ENCODE peak calls at places on chromosomes 12 and 14, in eight cellular contexts. R is endodermal cell, P is neural progenitor cell, M is suprapubic skin, C is AG09309, U is GM23338, K is mucosa of descending colon, B is aorta. Y is an unnamed sample.

GRCh38 chr12:126784328-126784921 is 1482.5 kb upstream of the TMEM132C start:
- DNase-seq in R (peak), P (peak), M (no peak), C (peak), U (peak), K (no peak), B (no peak), Y (no peak)

GRCh38 chr14:105478624-105479305 is 4.1 kb downstream of the CRIP2 start:
- DNase-seq in R (peak), P (peak), M (no peak), C (no peak), U (peak), K (no peak), B (no peak), Y (no peak)

GRCh38 chr12:83093426-83093825 is 406.7 kb downstream of the TMTC2 start:
- DNase-seq in R (no peak), P (no peak), M (no peak), C (no peak), U (no peak), K (no peak), B (no peak), Y (no peak)

GRCh38 chr14:72924332-72924731 is 1.9 kb upstream of the DCAF4 start:
- DNase-seq in R (peak), P (no peak), M (no peak), C (no peak), U (no peak), K (no peak), B (no peak), Y (no peak)

GRCh38 chr12:47989023-47989417 is 15.3 kb downstream of the COL2A1 start:
- DNase-seq in R (no peak), P (no peak), M (peak), C (no peak), U (no peak), K (no peak), B (no peak), Y (no peak)

GRCh38 chr12:87266305-87266704 is 762.9 kb downstream of the C12orf50 start:
- DNase-seq in R (no peak), P (peak), M (no peak), C (no peak), U (peak), K (no peak), B (no peak), Y (no peak)

GRCh38 chr14:29262979-29263378 is 496.4 kb downstream of the FOXG1 start:
- DNase-seq in R (no peak), P (no peak), M (no peak), C (no peak), U (no peak), K (no peak), B (no peak), Y (no peak)

GRCh38 chr14:101119830-101120571 is 216.5 kb upstream of the RTL1 start:
- DNase-seq in R (peak), P (peak), M (no peak), C (no peak), U (peak), K (peak), B (no peak), Y (no peak)

GRCh38 chr12:59164991-59165718 is 244.9 kb upstream of the LRIG3 start:
- DNase-seq in R (no peak), P (peak), M (no peak), C (peak), U (peak), K (no peak), B (no peak), Y (no peak)

GRCh38 chr12:53564276-53564675 is 57.0 kb upstream of the NPFF start:
- DNase-seq in R (no peak), P (no peak), M (no peak), C (no peak), U (no peak), K (no peak), B (no peak), Y (no peak)

GRCh38 chr14:71583246-71583645 is 349.0 kb upstream of the RGS6 start:
- DNase-seq in R (no peak), P (no peak), M (no peak), C (no peak), U (no peak), K (no peak), B (no peak), Y (no peak)

GRCh38 chr14:23577004-23577681 is 1.4 kb downstream of the JPH4 start:
- DNase-seq in R (peak), P (peak), M (peak), C (no peak), U (peak), K (no peak), B (no peak), Y (no peak)

GRCh38 chr12:70059373-70059772 is 183.9 kb upstream of the CNOT2 start:
- DNase-seq in R (no peak), P (no peak), M (no peak), C (no peak), U (no peak), K (no peak), B (no peak), Y (no peak)

GRCh38 chr14:25042362-25043299 is 7.3 kb downstream of the STXBP6 start:
- DNase-seq in R (peak), P (peak), M (no peak), C (peak), U (peak), K (no peak), B (no peak), Y (no peak)

GRCh38 chr14:51545396-51545795 is 106.3 kb upstream of the FRMD6 start:
- DNase-seq in R (no peak), P (no peak), M (no peak), C (no peak), U (no peak), K (no peak), B (no peak), Y (no peak)

GRCh38 chr12:113476093-113476986 is 4.7 kb upstream of the LHX5 start:
- DNase-seq in R (peak), P (peak), M (no peak), C (no peak), U (peak), K (no peak), B (no peak), Y (no peak)

GRCh38 chr12:108637631-108638030 is 3.9 kb upstream of the SELPLG start:
- DNase-seq in R (no peak), P (no peak), M (peak), C (no peak), U (no peak), K (no peak), B (no peak), Y (no peak)
- H3K4me3 ChIP-seq in R (no peak), P (peak), M (no peak), C (no peak), U (peak), K (no peak), B (no peak), Y (no peak)

DNA sequence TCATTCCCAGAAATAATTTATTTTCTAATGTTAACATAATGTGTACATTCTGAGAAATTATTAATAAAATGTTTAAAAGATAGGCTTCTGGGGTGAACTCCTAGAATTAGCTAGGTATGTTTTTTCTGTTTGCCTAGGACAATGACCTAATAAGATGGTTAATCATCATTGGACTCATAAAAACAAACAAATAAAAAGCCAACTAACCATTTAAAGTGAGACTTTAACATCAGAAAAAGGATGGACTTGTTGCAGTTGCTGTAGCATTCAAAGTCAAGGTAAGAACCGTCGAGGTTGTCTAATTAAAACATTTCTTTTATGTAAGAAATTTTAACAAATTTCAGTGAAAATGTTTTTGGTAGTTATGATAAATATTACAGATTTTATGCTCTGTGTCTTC is at the start of gene SLCO1B3:
- DNase-seq in R (no peak), P (no peak), M (no peak), C (no peak), U (no peak), K (no peak), B (no peak), Y (no peak)
- H3K4me3 ChIP-seq in R (no peak), P (no peak), M (no peak), C (no peak), U (no peak), K (no peak), B (no peak), Y (no peak)

DNA sequence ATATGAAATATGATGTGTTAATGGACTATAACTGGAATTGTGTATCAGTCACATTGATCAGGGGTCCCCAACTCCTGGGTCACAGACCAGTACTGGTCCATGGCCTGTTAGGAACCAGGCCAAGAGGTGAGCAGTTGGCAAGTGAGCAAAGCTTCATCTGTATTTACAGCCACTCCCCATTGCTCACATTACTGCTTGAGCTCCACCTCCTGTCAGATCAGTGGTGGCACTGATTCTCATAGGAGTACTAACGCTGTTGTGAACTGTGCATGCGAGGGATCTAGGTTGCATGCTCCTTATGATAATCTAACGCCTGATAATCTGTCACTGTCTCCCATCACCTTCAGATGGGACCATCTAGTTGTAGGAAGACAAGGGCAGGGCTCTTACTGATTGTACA is 72.3 kb downstream of the CDK17 start:
- DNase-seq in R (no peak), P (no peak), M (no peak), C (no peak), U (no peak), K (no peak), B (no peak), Y (no peak)
- H3K4me3 ChIP-seq in R (no peak), P (no peak), M (no peak), C (no peak), U (no peak), K (no peak), B (no peak), Y (no peak)

GRCh38 chr12:120359159-120359527 is 9.8 kb downstream of the MSI1 start:
- DNase-seq in R (peak), P (no peak), M (no peak), C (no peak), U (no peak), K (no peak), B (no peak), Y (no peak)

GRCh38 chr12:120362516-120363273 is 6.3 kb downstream of the MSI1 start:
- DNase-seq in R (peak), P (no peak), M (no peak), C (no peak), U (no peak), K (no peak), B (no peak), Y (no peak)

GRCh38 chr12:120364487-120364886 is 4.5 kb downstream of the MSI1 start:
- DNase-seq in R (no peak), P (no peak), M (no peak), C (no peak), U (no peak), K (no peak), B (no peak), Y (no peak)

GRCh38 chr12:120363274-120363855 is 5.6 kb downstream of the MSI1 start:
- DNase-seq in R (peak), P (peak), M (no peak), C (no peak), U (peak), K (no peak), B (no peak), Y (no peak)

DNA sequence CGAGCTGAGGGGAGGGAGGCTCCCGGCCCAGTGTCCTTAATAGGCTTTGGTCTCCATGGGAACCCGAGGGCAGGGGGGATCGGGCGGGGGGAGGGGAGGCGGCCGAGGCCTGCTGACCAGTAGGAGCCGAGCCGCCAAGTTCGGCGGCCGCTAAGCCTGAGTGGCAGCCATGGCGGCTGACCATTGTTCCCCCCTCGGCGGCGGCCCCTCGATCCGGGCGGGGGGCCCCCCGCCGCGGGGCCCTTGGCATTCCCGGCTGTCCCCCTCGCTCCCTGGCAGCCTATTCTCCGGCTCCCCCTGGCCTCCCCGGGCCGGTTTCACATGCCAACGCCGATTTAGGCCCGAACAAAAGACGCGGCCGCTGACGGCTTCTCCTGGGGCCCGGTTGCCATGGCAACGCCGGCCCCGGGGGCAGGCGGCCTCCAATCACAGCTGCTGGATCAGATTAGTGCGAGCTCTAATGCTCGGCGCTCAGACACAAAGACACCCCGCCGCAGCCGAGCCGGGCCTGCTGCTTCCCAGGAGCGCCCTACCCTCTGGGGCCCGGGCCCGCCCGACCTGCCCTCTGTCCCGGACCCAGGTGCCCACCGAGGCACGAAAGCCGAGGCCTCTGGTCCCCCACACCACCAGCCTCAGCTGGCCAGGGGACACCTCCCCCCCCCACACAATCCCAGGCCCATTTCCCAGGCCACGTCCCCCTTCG is 7.3 kb downstream of the MSI1 start:
- DNase-seq in R (peak), P (peak), M (no peak), C (no peak), U (peak), K (no peak), B (peak), Y (peak)
- H3K4me3 ChIP-seq in R (peak), P (peak), M (peak), C (no peak), U (peak), K (no peak), B (peak), Y (peak)

DNA sequence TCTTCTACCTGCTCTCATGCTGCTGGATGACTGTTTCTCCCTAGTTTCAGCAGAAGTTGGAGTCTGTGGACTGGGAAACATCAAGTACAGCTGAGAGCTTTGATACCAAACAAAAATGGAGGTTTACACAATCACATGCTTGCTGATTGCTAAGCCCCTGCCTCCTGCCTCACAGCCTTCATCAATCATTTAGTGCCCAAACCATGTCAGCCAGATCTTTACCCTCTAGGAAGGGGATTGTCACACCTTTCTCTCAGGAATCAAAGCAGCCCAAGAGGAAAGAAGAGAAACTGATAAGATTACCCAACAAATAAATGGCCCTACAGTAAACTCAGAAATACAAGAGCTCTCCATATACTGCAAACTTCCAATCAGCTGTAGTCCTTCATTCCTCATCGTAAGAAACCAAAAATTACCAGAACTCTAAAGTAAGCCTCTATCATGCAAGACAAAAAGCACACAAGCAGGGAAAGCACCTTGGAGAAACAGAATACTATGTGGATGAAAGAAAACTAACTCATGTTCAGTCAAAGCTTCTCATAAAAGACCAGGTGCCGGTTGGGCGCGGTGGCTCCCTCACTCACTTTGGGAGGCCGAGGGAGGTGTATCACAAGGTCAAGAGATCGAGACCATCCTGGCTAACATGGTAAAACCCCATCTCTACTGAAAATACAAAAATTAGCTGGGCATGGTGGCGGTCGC is 63.6 kb upstream of the RESF1 start:
- DNase-seq in R (peak), P (no peak), M (no peak), C (no peak), U (no peak), K (no peak), B (no peak), Y (no peak)
- H3K4me3 ChIP-seq in R (no peak), P (no peak), M (no peak), C (no peak), U (no peak), K (no peak), B (no peak), Y (no peak)

DNA sequence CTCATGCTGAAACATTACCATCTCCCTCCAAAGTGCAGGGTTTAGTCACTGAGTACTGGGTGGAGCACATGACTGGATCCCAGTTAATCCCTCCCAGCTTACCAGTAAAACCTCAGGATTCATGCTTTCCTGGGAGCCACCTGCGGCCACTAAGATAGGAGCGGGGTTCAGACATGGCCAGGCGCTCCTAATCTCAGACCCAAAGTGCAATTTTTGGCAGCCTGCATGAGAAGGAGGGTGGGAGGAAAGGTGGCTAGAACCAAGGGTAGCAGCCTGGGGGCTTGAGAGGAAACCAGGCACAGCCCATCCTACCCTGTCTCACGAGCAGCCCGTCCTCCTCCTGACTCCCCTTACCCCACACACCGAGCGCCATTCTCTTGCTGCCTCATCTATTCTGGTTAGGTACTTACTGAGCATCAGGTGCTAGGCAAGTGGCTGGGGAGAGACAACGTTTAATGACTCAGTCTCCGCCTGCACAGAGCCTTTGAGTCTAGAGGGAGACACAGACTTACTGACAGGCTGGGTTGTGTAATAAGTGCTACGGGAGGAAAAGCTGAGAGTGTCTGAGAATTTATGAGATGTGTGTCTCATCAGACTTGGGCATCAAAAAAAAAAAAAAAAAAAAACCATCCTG is 9.9 kb downstream of the GPRC5A start:
- DNase-seq in R (peak), P (peak), M (no peak), C (peak), U (no peak), K (no peak), B (peak), Y (peak)
- H3K4me3 ChIP-seq in R (no peak), P (no peak), M (no peak), C (peak), U (no peak), K (no peak), B (peak), Y (peak)

DNA sequence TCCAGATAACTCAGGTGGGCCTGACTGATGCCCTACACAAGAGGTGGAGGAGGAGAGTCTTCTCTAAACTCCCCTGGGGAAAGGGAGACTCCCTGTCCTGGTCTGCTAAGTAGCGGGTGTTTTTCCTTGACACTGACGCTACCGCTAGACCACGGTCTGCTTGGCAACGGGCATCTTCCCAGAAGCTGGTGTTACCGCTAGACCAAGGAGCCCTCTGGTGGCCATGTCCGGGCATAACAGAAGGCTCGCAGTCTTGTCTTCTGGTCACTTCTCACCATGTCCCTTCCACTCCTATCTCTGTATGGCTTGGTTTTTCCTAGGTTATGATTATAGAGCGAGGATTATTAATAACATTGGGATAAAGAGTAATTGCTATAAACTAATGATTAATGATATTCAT is 965.5 kb downstream of the TMEM121 start:
- DNase-seq in R (peak), P (no peak), M (no peak), C (no peak), U (peak), K (peak), B (no peak), Y (no peak)
- H3K4me3 ChIP-seq in R (no peak), P (no peak), M (no peak), C (no peak), U (no peak), K (no peak), B (no peak), Y (no peak)

GRCh38 chr14:99035712-99036593 is 236.0 kb downstream of the BCL11B start:
- DNase-seq in R (peak), P (peak), M (peak), C (peak), U (peak), K (peak), B (peak), Y (peak)
- H3K4me3 ChIP-seq in R (no peak), P (no peak), M (peak), C (no peak), U (no peak), K (no peak), B (no peak), Y (no peak)

GRCh38 chr12:46660719-46661118 is 165.1 kb downstream of the SLC38A4 start:
- DNase-seq in R (no peak), P (no peak), M (no peak), C (no peak), U (no peak), K (no peak), B (no peak), Y (no peak)
- H3K4me3 ChIP-seq in R (no peak), P (no peak), M (peak), C (no peak), U (no peak), K (no peak), B (no peak), Y (no peak)